ENCODE peak calls at places on chromosomes 3 and 15, in eight cellular contexts. One of them, this sample, is unnamed.

GRCh38 chr3:39668420-39668819 is 141.0 kb upstream of the MYRIP start:
- DNase-seq in activated gamma-delta T cell treated with anti-CD3 and anti-CD28 coated beads, Interleukin-2, amount 50 U/mL, for 16 hours: no peak
- DNase-seq in RCC 7860: peak
- DNase-seq in CD4-positive, alpha-beta T cell: no peak
- DNase-seq in T-helper 1 cell: no peak
- DNase-seq in activated T-helper 1 cell treated with anti-CD3 and anti-CD28 coated beads, Interleukin-2, amount 50 U/mL, for 16 hours: no peak
- DNase-seq in kidney: no peak
- DNase-seq in HS-5: peak
- DNase-seq in this sample: no peak

GRCh38 chr15:78778422-78778821 is 32.8 kb downstream of the ADAMTS7 start:
- DNase-seq in kidney: peak
- DNase-seq in activated gamma-delta T cell treated with anti-CD3 and anti-CD28 coated beads, Interleukin-2, amount 50 U/mL, for 16 hours: no peak
- DNase-seq in T-helper 1 cell: no peak
- DNase-seq in CD4-positive, alpha-beta T cell: no peak
- DNase-seq in HS-5: no peak
- DNase-seq in activated T-helper 1 cell treated with anti-CD3 and anti-CD28 coated beads, Interleukin-2, amount 50 U/mL, for 16 hours: no peak
- DNase-seq in RCC 7860: no peak
- DNase-seq in this sample: no peak

GRCh38 chr3:38581774-38582173 is 67.7 kb downstream of the SCN5A start:
- DNase-seq in RCC 7860: no peak
- DNase-seq in kidney: no peak
- DNase-seq in activated T-helper 1 cell treated with anti-CD3 and anti-CD28 coated beads, Interleukin-2, amount 50 U/mL, for 16 hours: no peak
- DNase-seq in CD4-positive, alpha-beta T cell: no peak
- DNase-seq in T-helper 1 cell: no peak
- DNase-seq in activated gamma-delta T cell treated with anti-CD3 and anti-CD28 coated beads, Interleukin-2, amount 50 U/mL, for 16 hours: no peak
- DNase-seq in HS-5: no peak
- DNase-seq in this sample: no peak

GRCh38 chr15:78968539-78969271 is 23.9 kb upstream of the CTSH start:
- DNase-seq in RCC 7860: no peak
- DNase-seq in CD4-positive, alpha-beta T cell: no peak
- DNase-seq in T-helper 1 cell: no peak
- DNase-seq in activated T-helper 1 cell treated with anti-CD3 and anti-CD28 coated beads, Interleukin-2, amount 50 U/mL, for 16 hours: no peak
- DNase-seq in activated gamma-delta T cell treated with anti-CD3 and anti-CD28 coated beads, Interleukin-2, amount 50 U/mL, for 16 hours: no peak
- DNase-seq in kidney: no peak
- DNase-seq in HS-5: no peak
- DNase-seq in this sample: peak

GRCh38 chr15:87224409-87224808 is 1032.1 kb downstream of the NTRK3 start:
- DNase-seq in activated gamma-delta T cell treated with anti-CD3 and anti-CD28 coated beads, Interleukin-2, amount 50 U/mL, for 16 hours: no peak
- DNase-seq in T-helper 1 cell: no peak
- DNase-seq in activated T-helper 1 cell treated with anti-CD3 and anti-CD28 coated beads, Interleukin-2, amount 50 U/mL, for 16 hours: no peak
- DNase-seq in CD4-positive, alpha-beta T cell: no peak
- DNase-seq in HS-5: no peak
- DNase-seq in RCC 7860: peak
- DNase-seq in kidney: no peak
- DNase-seq in this sample: no peak

GRCh38 chr3:158221426-158221825 is 111.5 kb downstream of the RSRC1 start:
- DNase-seq in activated T-helper 1 cell treated with anti-CD3 and anti-CD28 coated beads, Interleukin-2, amount 50 U/mL, for 16 hours: no peak
- DNase-seq in HS-5: no peak
- DNase-seq in CD4-positive, alpha-beta T cell: no peak
- DNase-seq in kidney: no peak
- DNase-seq in T-helper 1 cell: no peak
- DNase-seq in activated gamma-delta T cell treated with anti-CD3 and anti-CD28 coated beads, Interleukin-2, amount 50 U/mL, for 16 hours: no peak
- DNase-seq in RCC 7860: no peak
- DNase-seq in this sample: no peak

GRCh38 chr15:59221479-59221878 is 14.8 kb downstream of the LDHAL6B start:
- DNase-seq in activated T-helper 1 cell treated with anti-CD3 and anti-CD28 coated beads, Interleukin-2, amount 50 U/mL, for 16 hours: no peak
- DNase-seq in CD4-positive, alpha-beta T cell: no peak
- DNase-seq in activated gamma-delta T cell treated with anti-CD3 and anti-CD28 coated beads, Interleukin-2, amount 50 U/mL, for 16 hours: no peak
- DNase-seq in kidney: peak
- DNase-seq in HS-5: no peak
- DNase-seq in T-helper 1 cell: no peak
- DNase-seq in RCC 7860: no peak
- DNase-seq in this sample: no peak

GRCh38 chr3:52270252-52270754 is 8.1 kb downstream of the WDR82 start:
- DNase-seq in CD4-positive, alpha-beta T cell: no peak
- DNase-seq in kidney: no peak
- DNase-seq in HS-5: no peak
- DNase-seq in activated gamma-delta T cell treated with anti-CD3 and anti-CD28 coated beads, Interleukin-2, amount 50 U/mL, for 16 hours: no peak
- DNase-seq in activated T-helper 1 cell treated with anti-CD3 and anti-CD28 coated beads, Interleukin-2, amount 50 U/mL, for 16 hours: no peak
- DNase-seq in T-helper 1 cell: no peak
- DNase-seq in RCC 7860: no peak
- DNase-seq in this sample: no peak

GRCh38 chr3:61572879-61573278 is 11.5 kb downstream of the PTPRG start:
- DNase-seq in activated T-helper 1 cell treated with anti-CD3 and anti-CD28 coated beads, Interleukin-2, amount 50 U/mL, for 16 hours: no peak
- DNase-seq in T-helper 1 cell: no peak
- DNase-seq in RCC 7860: no peak
- DNase-seq in CD4-positive, alpha-beta T cell: no peak
- DNase-seq in HS-5: no peak
- DNase-seq in kidney: no peak
- DNase-seq in activated gamma-delta T cell treated with anti-CD3 and anti-CD28 coated beads, Interleukin-2, amount 50 U/mL, for 16 hours: no peak
- DNase-seq in this sample: no peak

GRCh38 chr3:142022381-142022780 is 127.0 kb downstream of the TFDP2 start:
- DNase-seq in T-helper 1 cell: no peak
- DNase-seq in RCC 7860: no peak
- DNase-seq in activated T-helper 1 cell treated with anti-CD3 and anti-CD28 coated beads, Interleukin-2, amount 50 U/mL, for 16 hours: no peak
- DNase-seq in activated gamma-delta T cell treated with anti-CD3 and anti-CD28 coated beads, Interleukin-2, amount 50 U/mL, for 16 hours: no peak
- DNase-seq in CD4-positive, alpha-beta T cell: no peak
- DNase-seq in kidney: no peak
- DNase-seq in HS-5: no peak
- DNase-seq in this sample: no peak

GRCh38 chr3:98839846-98840245 is 61.6 kb downstream of the DCBLD2 start:
- DNase-seq in kidney: no peak
- DNase-seq in activated gamma-delta T cell treated with anti-CD3 and anti-CD28 coated beads, Interleukin-2, amount 50 U/mL, for 16 hours: no peak
- DNase-seq in CD4-positive, alpha-beta T cell: no peak
- DNase-seq in activated T-helper 1 cell treated with anti-CD3 and anti-CD28 coated beads, Interleukin-2, amount 50 U/mL, for 16 hours: no peak
- DNase-seq in HS-5: no peak
- DNase-seq in RCC 7860: no peak
- DNase-seq in T-helper 1 cell: no peak
- DNase-seq in this sample: no peak

GRCh38 chr15:41607033-41607432 is 48.0 kb downstream of the TYRO3 start:
- DNase-seq in kidney: no peak
- DNase-seq in T-helper 1 cell: no peak
- DNase-seq in activated T-helper 1 cell treated with anti-CD3 and anti-CD28 coated beads, Interleukin-2, amount 50 U/mL, for 16 hours: no peak
- DNase-seq in activated gamma-delta T cell treated with anti-CD3 and anti-CD28 coated beads, Interleukin-2, amount 50 U/mL, for 16 hours: no peak
- DNase-seq in CD4-positive, alpha-beta T cell: no peak
- DNase-seq in RCC 7860: peak
- DNase-seq in HS-5: peak
- DNase-seq in this sample: peak

GRCh38 chr3:141402476-141403171 is 34.3 kb downstream of the ZBTB38 start:
- DNase-seq in T-helper 1 cell: no peak
- DNase-seq in activated gamma-delta T cell treated with anti-CD3 and anti-CD28 coated beads, Interleukin-2, amount 50 U/mL, for 16 hours: no peak
- DNase-seq in kidney: peak
- DNase-seq in activated T-helper 1 cell treated with anti-CD3 and anti-CD28 coated beads, Interleukin-2, amount 50 U/mL, for 16 hours: peak
- DNase-seq in HS-5: no peak
- DNase-seq in RCC 7860: no peak
- DNase-seq in CD4-positive, alpha-beta T cell: peak
- DNase-seq in this sample: no peak

GRCh38 chr3:170257145-170257544 is 34.9 kb downstream of the PRKCI start:
- DNase-seq in RCC 7860: no peak
- DNase-seq in activated gamma-delta T cell treated with anti-CD3 and anti-CD28 coated beads, Interleukin-2, amount 50 U/mL, for 16 hours: no peak
- DNase-seq in kidney: no peak
- DNase-seq in HS-5: no peak
- DNase-seq in CD4-positive, alpha-beta T cell: no peak
- DNase-seq in T-helper 1 cell: no peak
- DNase-seq in activated T-helper 1 cell treated with anti-CD3 and anti-CD28 coated beads, Interleukin-2, amount 50 U/mL, for 16 hours: no peak
- DNase-seq in this sample: no peak

GRCh38 chr3:159560214-159561004 is 428.2 kb upstream of the IL12A start:
- DNase-seq in RCC 7860: no peak
- DNase-seq in CD4-positive, alpha-beta T cell: no peak
- DNase-seq in HS-5: no peak
- DNase-seq in activated T-helper 1 cell treated with anti-CD3 and anti-CD28 coated beads, Interleukin-2, amount 50 U/mL, for 16 hours: no peak
- DNase-seq in kidney: no peak
- DNase-seq in activated gamma-delta T cell treated with anti-CD3 and anti-CD28 coated beads, Interleukin-2, amount 50 U/mL, for 16 hours: no peak
- DNase-seq in T-helper 1 cell: no peak
- DNase-seq in this sample: no peak

GRCh38 chr3:136197159-136197715 is 1.1 kb upstream of the MSL2 start:
- DNase-seq in activated T-helper 1 cell treated with anti-CD3 and anti-CD28 coated beads, Interleukin-2, amount 50 U/mL, for 16 hours: no peak
- DNase-seq in activated gamma-delta T cell treated with anti-CD3 and anti-CD28 coated beads, Interleukin-2, amount 50 U/mL, for 16 hours: no peak
- DNase-seq in kidney: no peak
- DNase-seq in RCC 7860: no peak
- DNase-seq in T-helper 1 cell: no peak
- DNase-seq in CD4-positive, alpha-beta T cell: no peak
- DNase-seq in HS-5: no peak
- DNase-seq in this sample: no peak

GRCh38 chr3:123344175-123344908 is 104.5 kb downstream of the ADCY5 start:
- DNase-seq in activated T-helper 1 cell treated with anti-CD3 and anti-CD28 coated beads, Interleukin-2, amount 50 U/mL, for 16 hours: no peak
- DNase-seq in T-helper 1 cell: no peak
- DNase-seq in HS-5: peak
- DNase-seq in RCC 7860: no peak
- DNase-seq in CD4-positive, alpha-beta T cell: no peak
- DNase-seq in kidney: no peak
- DNase-seq in activated gamma-delta T cell treated with anti-CD3 and anti-CD28 coated beads, Interleukin-2, amount 50 U/mL, for 16 hours: no peak
- DNase-seq in this sample: no peak

GRCh38 chr15:65917407-65917756 is 48.1 kb downstream of the RAB11A start:
- DNase-seq in activated gamma-delta T cell treated with anti-CD3 and anti-CD28 coated beads, Interleukin-2, amount 50 U/mL, for 16 hours: no peak
- DNase-seq in activated T-helper 1 cell treated with anti-CD3 and anti-CD28 coated beads, Interleukin-2, amount 50 U/mL, for 16 hours: no peak
- DNase-seq in HS-5: no peak
- DNase-seq in T-helper 1 cell: no peak
- DNase-seq in CD4-positive, alpha-beta T cell: no peak
- DNase-seq in RCC 7860: no peak
- DNase-seq in kidney: no peak
- DNase-seq in this sample: no peak

GRCh38 chr15:93118904-93119303 is 29.9 kb upstream of the RGMA start:
- DNase-seq in kidney: no peak
- DNase-seq in RCC 7860: no peak
- DNase-seq in T-helper 1 cell: no peak
- DNase-seq in HS-5: no peak
- DNase-seq in CD4-positive, alpha-beta T cell: no peak
- DNase-seq in activated gamma-delta T cell treated with anti-CD3 and anti-CD28 coated beads, Interleukin-2, amount 50 U/mL, for 16 hours: no peak
- DNase-seq in activated T-helper 1 cell treated with anti-CD3 and anti-CD28 coated beads, Interleukin-2, amount 50 U/mL, for 16 hours: no peak
- DNase-seq in this sample: no peak

GRCh38 chr15:79978694-79979519 is 7.9 kb upstream of the BCL2A1 start:
- DNase-seq in RCC 7860: no peak
- DNase-seq in T-helper 1 cell: no peak
- DNase-seq in HS-5: peak
- DNase-seq in CD4-positive, alpha-beta T cell: no peak
- DNase-seq in activated gamma-delta T cell treated with anti-CD3 and anti-CD28 coated beads, Interleukin-2, amount 50 U/mL, for 16 hours: no peak
- DNase-seq in kidney: no peak
- DNase-seq in activated T-helper 1 cell treated with anti-CD3 and anti-CD28 coated beads, Interleukin-2, amount 50 U/mL, for 16 hours: no peak
- DNase-seq in this sample: no peak

GRCh38 chr15:34721802-34722795 is 32.7 kb downstream of the GJD2 start:
- DNase-seq in activated T-helper 1 cell treated with anti-CD3 and anti-CD28 coated beads, Interleukin-2, amount 50 U/mL, for 16 hours: no peak
- DNase-seq in kidney: peak
- DNase-seq in activated gamma-delta T cell treated with anti-CD3 and anti-CD28 coated beads, Interleukin-2, amount 50 U/mL, for 16 hours: no peak
- DNase-seq in CD4-positive, alpha-beta T cell: no peak
- DNase-seq in HS-5: no peak
- DNase-seq in T-helper 1 cell: no peak
- DNase-seq in RCC 7860: no peak
- DNase-seq in this sample: no peak

GRCh38 chr3:135447478-135447877 is 518.0 kb upstream of the PPP2R3A start:
- DNase-seq in RCC 7860: no peak
- DNase-seq in activated T-helper 1 cell treated with anti-CD3 and anti-CD28 coated beads, Interleukin-2, amount 50 U/mL, for 16 hours: no peak
- DNase-seq in activated gamma-delta T cell treated with anti-CD3 and anti-CD28 coated beads, Interleukin-2, amount 50 U/mL, for 16 hours: no peak
- DNase-seq in kidney: no peak
- DNase-seq in T-helper 1 cell: no peak
- DNase-seq in CD4-positive, alpha-beta T cell: no peak
- DNase-seq in HS-5: no peak
- DNase-seq in this sample: no peak

GRCh38 chr3:21839592-21839991 is 88.6 kb upstream of the ZNF385D start:
- DNase-seq in activated T-helper 1 cell treated with anti-CD3 and anti-CD28 coated beads, Interleukin-2, amount 50 U/mL, for 16 hours: no peak
- DNase-seq in HS-5: peak
- DNase-seq in CD4-positive, alpha-beta T cell: no peak
- DNase-seq in kidney: no peak
- DNase-seq in RCC 7860: peak
- DNase-seq in activated gamma-delta T cell treated with anti-CD3 and anti-CD28 coated beads, Interleukin-2, amount 50 U/mL, for 16 hours: no peak
- DNase-seq in T-helper 1 cell: no peak
- DNase-seq in this sample: no peak

GRCh38 chr15:55915221-55915620 is 78.2 kb downstream of the NEDD4 start:
- DNase-seq in kidney: no peak
- DNase-seq in activated T-helper 1 cell treated with anti-CD3 and anti-CD28 coated beads, Interleukin-2, amount 50 U/mL, for 16 hours: no peak
- DNase-seq in CD4-positive, alpha-beta T cell: no peak
- DNase-seq in activated gamma-delta T cell treated with anti-CD3 and anti-CD28 coated beads, Interleukin-2, amount 50 U/mL, for 16 hours: no peak
- DNase-seq in RCC 7860: no peak
- DNase-seq in T-helper 1 cell: no peak
- DNase-seq in HS-5: no peak
- DNase-seq in this sample: no peak

GRCh38 chr15:41892621-41893421 is 1.0 kb downstream of the SPTBN5 start:
- DNase-seq in activated T-helper 1 cell treated with anti-CD3 and anti-CD28 coated beads, Interleukin-2, amount 50 U/mL, for 16 hours: no peak
- DNase-seq in HS-5: no peak
- DNase-seq in CD4-positive, alpha-beta T cell: no peak
- DNase-seq in activated gamma-delta T cell treated with anti-CD3 and anti-CD28 coated beads, Interleukin-2, amount 50 U/mL, for 16 hours: no peak
- DNase-seq in RCC 7860: no peak
- DNase-seq in kidney: peak
- DNase-seq in T-helper 1 cell: no peak
- DNase-seq in this sample: no peak

GRCh38 chr15:49236869-49237268 is 66.8 kb downstream of the GALK2 start:
- DNase-seq in CD4-positive, alpha-beta T cell: no peak
- DNase-seq in kidney: no peak
- DNase-seq in T-helper 1 cell: no peak
- DNase-seq in RCC 7860: no peak
- DNase-seq in activated gamma-delta T cell treated with anti-CD3 and anti-CD28 coated beads, Interleukin-2, amount 50 U/mL, for 16 hours: no peak
- DNase-seq in activated T-helper 1 cell treated with anti-CD3 and anti-CD28 coated beads, Interleukin-2, amount 50 U/mL, for 16 hours: no peak
- DNase-seq in HS-5: no peak
- DNase-seq in this sample: no peak

GRCh38 chr3:134035836-134036235 is 6.1 kb upstream of the SLCO2A1 start:
- DNase-seq in kidney: no peak
- DNase-seq in HS-5: no peak
- DNase-seq in T-helper 1 cell: no peak
- DNase-seq in activated T-helper 1 cell treated with anti-CD3 and anti-CD28 coated beads, Interleukin-2, amount 50 U/mL, for 16 hours: no peak
- DNase-seq in RCC 7860: no peak
- DNase-seq in CD4-positive, alpha-beta T cell: no peak
- DNase-seq in activated gamma-delta T cell treated with anti-CD3 and anti-CD28 coated beads, Interleukin-2, amount 50 U/mL, for 16 hours: no peak
- DNase-seq in this sample: no peak

GRCh38 chr3:67381667-67382272 is 272.6 kb downstream of the SUCLG2 start:
- DNase-seq in CD4-positive, alpha-beta T cell: no peak
- DNase-seq in HS-5: no peak
- DNase-seq in activated gamma-delta T cell treated with anti-CD3 and anti-CD28 coated beads, Interleukin-2, amount 50 U/mL, for 16 hours: no peak
- DNase-seq in kidney: no peak
- DNase-seq in RCC 7860: no peak
- DNase-seq in T-helper 1 cell: no peak
- DNase-seq in activated T-helper 1 cell treated with anti-CD3 and anti-CD28 coated beads, Interleukin-2, amount 50 U/mL, for 16 hours: no peak
- DNase-seq in this sample: no peak

GRCh38 chr3:20307378-20307777 is 121.4 kb upstream of the SGO1 start:
- DNase-seq in kidney: no peak
- DNase-seq in activated T-helper 1 cell treated with anti-CD3 and anti-CD28 coated beads, Interleukin-2, amount 50 U/mL, for 16 hours: no peak
- DNase-seq in HS-5: no peak
- DNase-seq in CD4-positive, alpha-beta T cell: no peak
- DNase-seq in RCC 7860: no peak
- DNase-seq in activated gamma-delta T cell treated with anti-CD3 and anti-CD28 coated beads, Interleukin-2, amount 50 U/mL, for 16 hours: no peak
- DNase-seq in T-helper 1 cell: no peak
- DNase-seq in this sample: no peak

GRCh38 chr3:179716811-179717210 is 64.0 kb downstream of the USP13 start:
- DNase-seq in kidney: no peak
- DNase-seq in RCC 7860: peak
- DNase-seq in activated gamma-delta T cell treated with anti-CD3 and anti-CD28 coated beads, Interleukin-2, amount 50 U/mL, for 16 hours: no peak
- DNase-seq in CD4-positive, alpha-beta T cell: no peak
- DNase-seq in activated T-helper 1 cell treated with anti-CD3 and anti-CD28 coated beads, Interleukin-2, amount 50 U/mL, for 16 hours: no peak
- DNase-seq in HS-5: no peak
- DNase-seq in T-helper 1 cell: no peak
- DNase-seq in this sample: no peak

GRCh38 chr3:175617247-175617646 is 758.1 kb downstream of the NAALADL2 start:
- DNase-seq in kidney: no peak
- DNase-seq in T-helper 1 cell: no peak
- DNase-seq in activated gamma-delta T cell treated with anti-CD3 and anti-CD28 coated beads, Interleukin-2, amount 50 U/mL, for 16 hours: no peak
- DNase-seq in activated T-helper 1 cell treated with anti-CD3 and anti-CD28 coated beads, Interleukin-2, amount 50 U/mL, for 16 hours: no peak
- DNase-seq in RCC 7860: no peak
- DNase-seq in HS-5: no peak
- DNase-seq in CD4-positive, alpha-beta T cell: no peak
- DNase-seq in this sample: no peak

GRCh38 chr3:98702166-98702565 is 61.0 kb upstream of the ST3GAL6 start:
- DNase-seq in HS-5: no peak
- DNase-seq in activated T-helper 1 cell treated with anti-CD3 and anti-CD28 coated beads, Interleukin-2, amount 50 U/mL, for 16 hours: no peak
- DNase-seq in T-helper 1 cell: no peak
- DNase-seq in activated gamma-delta T cell treated with anti-CD3 and anti-CD28 coated beads, Interleukin-2, amount 50 U/mL, for 16 hours: no peak
- DNase-seq in CD4-positive, alpha-beta T cell: no peak
- DNase-seq in RCC 7860: no peak
- DNase-seq in kidney: no peak
- DNase-seq in this sample: peak

GRCh38 chr3:174101244-174101643 is 703.7 kb downstream of the NLGN1 start:
- DNase-seq in kidney: no peak
- DNase-seq in HS-5: no peak
- DNase-seq in RCC 7860: no peak
- DNase-seq in CD4-positive, alpha-beta T cell: no peak
- DNase-seq in T-helper 1 cell: no peak
- DNase-seq in activated T-helper 1 cell treated with anti-CD3 and anti-CD28 coated beads, Interleukin-2, amount 50 U/mL, for 16 hours: no peak
- DNase-seq in activated gamma-delta T cell treated with anti-CD3 and anti-CD28 coated beads, Interleukin-2, amount 50 U/mL, for 16 hours: no peak
- DNase-seq in this sample: no peak

GRCh38 chr3:39149498-39150169 is 3.8 kb downstream of the CSRNP1 start:
- DNase-seq in RCC 7860: no peak
- DNase-seq in activated T-helper 1 cell treated with anti-CD3 and anti-CD28 coated beads, Interleukin-2, amount 50 U/mL, for 16 hours: no peak
- DNase-seq in activated gamma-delta T cell treated with anti-CD3 and anti-CD28 coated beads, Interleukin-2, amount 50 U/mL, for 16 hours: no peak
- DNase-seq in kidney: no peak
- DNase-seq in HS-5: no peak
- DNase-seq in CD4-positive, alpha-beta T cell: no peak
- DNase-seq in T-helper 1 cell: no peak
- DNase-seq in this sample: peak

This sample was measured in PC-9.